ENCODE peak calls at places on chromosomes 2 and 18, in five cellular contexts. One of them, this sample, is unnamed.

GRCh38 chr2:113132622-113133021 is 5.2 kb downstream of the IL1RN start:
- DNase-seq in AG09309: no peak
- DNase-seq in cardiac fibroblast: no peak
- DNase-seq in tibial artery: no peak
- DNase-seq in CD8-positive, alpha-beta T cell: no peak
- DNase-seq in this sample: no peak

GRCh38 chr2:57726294-57726693 is 320.3 kb upstream of the VRK2 start:
- DNase-seq in AG09309: no peak
- DNase-seq in cardiac fibroblast: no peak
- DNase-seq in tibial artery: no peak
- DNase-seq in CD8-positive, alpha-beta T cell: no peak
- DNase-seq in this sample: no peak

GRCh38 chr2:210961249-210961648 is 404.9 kb downstream of the CPS1 start:
- DNase-seq in AG09309: no peak
- DNase-seq in cardiac fibroblast: no peak
- DNase-seq in tibial artery: no peak
- DNase-seq in CD8-positive, alpha-beta T cell: no peak
- DNase-seq in this sample: peak; percentile 70

GRCh38 chr2:16615687-16616615 is 49.7 kb downstream of the CYRIA start:
- DNase-seq in AG09309: no peak
- DNase-seq in cardiac fibroblast: no peak
- DNase-seq in tibial artery: no peak
- DNase-seq in CD8-positive, alpha-beta T cell: no peak
- DNase-seq in this sample: no peak

GRCh38 chr2:181678033-181678586 is 2.2 kb downstream of the NEUROD1 start:
- DNase-seq in AG09309: peak; percentile 7
- DNase-seq in cardiac fibroblast: peak; percentile 83
- DNase-seq in tibial artery: no peak
- DNase-seq in CD8-positive, alpha-beta T cell: peak; percentile 72
- DNase-seq in this sample: peak; percentile 81

GRCh38 chr2:104570259-104570658 is 283.7 kb upstream of the POU3F3 start:
- DNase-seq in AG09309: no peak
- DNase-seq in cardiac fibroblast: no peak
- DNase-seq in tibial artery: no peak
- DNase-seq in CD8-positive, alpha-beta T cell: no peak
- DNase-seq in this sample: no peak

GRCh38 chr2:86068098-86069047 is 37.3 kb downstream of the POLR1A start:
- DNase-seq in AG09309: no peak
- DNase-seq in cardiac fibroblast: peak; percentile 7
- DNase-seq in tibial artery: no peak
- DNase-seq in CD8-positive, alpha-beta T cell: peak; percentile 75
- DNase-seq in this sample: no peak

GRCh38 chr2:38376346-38376682 is 759 bp downstream of the ATL2 start:
- DNase-seq in AG09309: no peak
- DNase-seq in cardiac fibroblast: peak; percentile 72
- DNase-seq in tibial artery: peak; percentile 71
- DNase-seq in CD8-positive, alpha-beta T cell: no peak
- DNase-seq in this sample: peak; percentile 64

GRCh38 chr2:147909178-147909577 is 64.3 kb downstream of the ACVR2A start:
- DNase-seq in AG09309: no peak
- DNase-seq in cardiac fibroblast: no peak
- DNase-seq in tibial artery: no peak
- DNase-seq in CD8-positive, alpha-beta T cell: no peak
- DNase-seq in this sample: no peak

GRCh38 chr2:129819855-129820254 is 159.6 kb upstream of the RAB6C start:
- DNase-seq in AG09309: no peak
- DNase-seq in cardiac fibroblast: no peak
- DNase-seq in tibial artery: no peak
- DNase-seq in CD8-positive, alpha-beta T cell: no peak
- DNase-seq in this sample: no peak

GRCh38 chr2:64276417-64277095 is 132.3 kb upstream of the PELI1 start:
- DNase-seq in AG09309: no peak
- DNase-seq in cardiac fibroblast: no peak
- DNase-seq in tibial artery: no peak
- DNase-seq in CD8-positive, alpha-beta T cell: no peak
- DNase-seq in this sample: no peak

GRCh38 chr2:199596549-199596948 is 138.8 kb upstream of the SATB2 start:
- DNase-seq in AG09309: no peak
- DNase-seq in cardiac fibroblast: peak; percentile 8
- DNase-seq in tibial artery: no peak
- DNase-seq in CD8-positive, alpha-beta T cell: no peak
- DNase-seq in this sample: no peak

GRCh38 chr2:9528036-9528787 is 27.4 kb downstream of the ADAM17 start:
- DNase-seq in AG09309: no peak
- DNase-seq in cardiac fibroblast: no peak
- DNase-seq in tibial artery: no peak
- DNase-seq in CD8-positive, alpha-beta T cell: no peak
- DNase-seq in this sample: no peak

GRCh38 chr2:223746611-223747010 is 90.8 kb downstream of the AP1S3 start:
- DNase-seq in AG09309: no peak
- DNase-seq in cardiac fibroblast: no peak
- DNase-seq in tibial artery: no peak
- DNase-seq in CD8-positive, alpha-beta T cell: no peak
- DNase-seq in this sample: no peak

GRCh38 chr18:40863801-40864200 is 1091.2 kb upstream of the PIK3C3 start:
- DNase-seq in AG09309: no peak
- DNase-seq in cardiac fibroblast: no peak
- DNase-seq in tibial artery: no peak
- DNase-seq in CD8-positive, alpha-beta T cell: no peak
- DNase-seq in this sample: no peak

GRCh38 chr2:110675679-110676078 is 2.2 kb downstream of the BUB1 start:
- DNase-seq in AG09309: no peak
- DNase-seq in cardiac fibroblast: no peak
- DNase-seq in tibial artery: no peak
- DNase-seq in CD8-positive, alpha-beta T cell: no peak
- DNase-seq in this sample: no peak

GRCh38 chr2:144132357-144132756 is 387.6 kb downstream of the ZEB2 start:
- DNase-seq in AG09309: no peak
- DNase-seq in cardiac fibroblast: no peak
- DNase-seq in tibial artery: no peak
- DNase-seq in CD8-positive, alpha-beta T cell: no peak
- DNase-seq in this sample: peak; percentile 43

GRCh38 chr2:67209107-67209506 is 188.0 kb upstream of the ETAA1 start:
- DNase-seq in AG09309: no peak
- DNase-seq in cardiac fibroblast: no peak
- DNase-seq in tibial artery: no peak
- DNase-seq in CD8-positive, alpha-beta T cell: no peak
- DNase-seq in this sample: no peak

GRCh38 chr2:28438532-28439063 is 45.9 kb downstream of the FOSL2 start:
- DNase-seq in AG09309: no peak
- DNase-seq in cardiac fibroblast: no peak
- DNase-seq in tibial artery: peak; percentile 54
- DNase-seq in CD8-positive, alpha-beta T cell: no peak
- DNase-seq in this sample: no peak

GRCh38 chr2:19949071-19949470 is 40.8 kb downstream of the WDR35 start:
- DNase-seq in AG09309: peak; percentile 24
- DNase-seq in cardiac fibroblast: peak; percentile 75
- DNase-seq in tibial artery: no peak
- DNase-seq in CD8-positive, alpha-beta T cell: no peak
- DNase-seq in this sample: peak; percentile 55

GRCh38 chr2:1772868-1773267 is 28.6 kb upstream of the PXDN start:
- DNase-seq in AG09309: no peak
- DNase-seq in cardiac fibroblast: no peak
- DNase-seq in tibial artery: peak; percentile 21
- DNase-seq in CD8-positive, alpha-beta T cell: no peak
- DNase-seq in this sample: no peak

GRCh38 chr2:144452169-144453038 is 67.5 kb downstream of the ZEB2 start:
- DNase-seq in AG09309: no peak
- DNase-seq in cardiac fibroblast: peak; percentile 59
- DNase-seq in tibial artery: no peak
- DNase-seq in CD8-positive, alpha-beta T cell: no peak
- DNase-seq in this sample: peak; percentile 63

GRCh38 chr2:150167711-150168110 is 319.8 kb downstream of the RND3 start:
- DNase-seq in AG09309: peak; percentile 47
- DNase-seq in cardiac fibroblast: peak; percentile 65
- DNase-seq in tibial artery: no peak
- DNase-seq in CD8-positive, alpha-beta T cell: no peak
- DNase-seq in this sample: peak; percentile 69

GRCh38 chr2:9008951-9009664 is 5.6 kb upstream of the MBOAT2 start:
- DNase-seq in AG09309: no peak
- DNase-seq in cardiac fibroblast: peak; percentile 29
- DNase-seq in tibial artery: no peak
- DNase-seq in CD8-positive, alpha-beta T cell: no peak
- DNase-seq in this sample: no peak

GRCh38 chr2:182767578-182767977 is 51.5 kb downstream of the DNAJC10 start:
- DNase-seq in AG09309: no peak
- DNase-seq in cardiac fibroblast: peak; percentile 37
- DNase-seq in tibial artery: no peak
- DNase-seq in CD8-positive, alpha-beta T cell: no peak
- DNase-seq in this sample: peak; percentile 37

GRCh38 chr2:26970244-26970927 is at the start of gene MAPRE3:
- DNase-seq in AG09309: no peak
- DNase-seq in cardiac fibroblast: peak; percentile 73
- DNase-seq in tibial artery: peak; percentile 86
- DNase-seq in CD8-positive, alpha-beta T cell: peak; percentile 84
- DNase-seq in this sample: peak; percentile 61

GRCh38 chr18:79577451-79578395 is 101.9 kb upstream of the CTDP1 start:
- DNase-seq in AG09309: no peak
- DNase-seq in cardiac fibroblast: peak; percentile 71
- DNase-seq in tibial artery: peak; percentile 63
- DNase-seq in CD8-positive, alpha-beta T cell: no peak
- DNase-seq in this sample: no peak

GRCh38 chr18:79578396-79579260 is 101.0 kb upstream of the CTDP1 start:
- DNase-seq in AG09309: no peak
- DNase-seq in cardiac fibroblast: no peak
- DNase-seq in tibial artery: peak; percentile 61
- DNase-seq in CD8-positive, alpha-beta T cell: no peak
- DNase-seq in this sample: no peak

GRCh38 chr18:79575891-79576685 is 103.5 kb upstream of the CTDP1 start:
- DNase-seq in AG09309: no peak
- DNase-seq in cardiac fibroblast: peak; percentile 61
- DNase-seq in tibial artery: peak; percentile 56
- DNase-seq in CD8-positive, alpha-beta T cell: no peak
- DNase-seq in this sample: peak; percentile 64

GRCh38 chr18:79574938-79575525 is 104.6 kb upstream of the CTDP1 start:
- DNase-seq in AG09309: no peak
- DNase-seq in cardiac fibroblast: no peak
- DNase-seq in tibial artery: peak; percentile 55
- DNase-seq in CD8-positive, alpha-beta T cell: no peak
- DNase-seq in this sample: no peak

DNA sequence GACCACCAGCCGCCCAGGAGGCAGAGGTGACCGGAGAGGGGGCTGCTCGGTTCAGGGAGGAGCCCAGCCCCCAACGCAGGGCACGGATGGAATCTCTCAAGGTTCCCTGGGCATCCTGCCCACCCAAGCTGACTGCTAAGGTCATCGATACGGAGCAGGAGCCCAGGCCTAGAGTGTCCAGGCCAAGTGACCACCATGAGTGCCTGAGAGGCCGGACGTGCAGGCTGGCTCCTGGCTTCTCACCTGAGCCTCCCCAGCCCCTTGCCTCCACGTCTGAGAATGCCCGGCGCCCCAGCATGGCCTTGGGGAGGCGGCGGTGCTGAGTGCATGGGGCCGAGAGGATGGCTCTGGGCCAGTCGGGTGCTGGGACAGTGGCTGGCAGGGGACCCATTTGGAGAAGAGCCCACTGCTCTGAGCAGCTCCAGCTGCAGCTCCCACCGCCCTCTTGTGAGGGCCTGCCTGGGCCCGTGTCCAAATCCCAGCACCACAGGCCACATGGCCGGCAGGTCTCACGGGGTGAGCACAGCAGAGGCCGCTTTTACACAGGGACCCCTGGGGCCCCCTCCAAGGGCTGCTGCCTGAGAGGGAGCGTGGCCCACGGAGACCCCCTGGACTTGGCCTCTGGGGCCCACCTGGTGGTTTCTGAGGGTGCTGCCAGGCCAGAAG is 102.8 kb upstream of the CTDP1 start:
- DNase-seq in AG09309: no peak
- DNase-seq in cardiac fibroblast: peak; percentile 84
- DNase-seq in tibial artery: peak; percentile 70
- DNase-seq in CD8-positive, alpha-beta T cell: no peak
- DNase-seq in this sample: peak; percentile 49
- H3K4me3 ChIP-seq in AG09309: no peak overlapping the region
- H3K4me3 ChIP-seq in cardiac fibroblast: no peak overlapping the region
- H3K4me3 ChIP-seq in tibial artery: no peak overlapping the region
- H3K4me3 ChIP-seq in CD8-positive, alpha-beta T cell: no peak overlapping the region
- H3K4me3 ChIP-seq in this sample: no peak overlapping the region

GRCh38 chr2:45871541-45871940 is 220.1 kb downstream of the PRKCE start:
- DNase-seq in AG09309: no peak
- DNase-seq in cardiac fibroblast: no peak
- DNase-seq in tibial artery: no peak
- DNase-seq in CD8-positive, alpha-beta T cell: no peak
- DNase-seq in this sample: no peak
- TF ChIP-seq CTCF in AG09309: no peak
- TF ChIP-seq CTCF in cardiac fibroblast: no peak
- TF ChIP-seq CTCF in tibial artery: no peak
- TF ChIP-seq CTCF in CD8-positive, alpha-beta T cell: no peak
- TF ChIP-seq CTCF in this sample: no peak

DNA sequence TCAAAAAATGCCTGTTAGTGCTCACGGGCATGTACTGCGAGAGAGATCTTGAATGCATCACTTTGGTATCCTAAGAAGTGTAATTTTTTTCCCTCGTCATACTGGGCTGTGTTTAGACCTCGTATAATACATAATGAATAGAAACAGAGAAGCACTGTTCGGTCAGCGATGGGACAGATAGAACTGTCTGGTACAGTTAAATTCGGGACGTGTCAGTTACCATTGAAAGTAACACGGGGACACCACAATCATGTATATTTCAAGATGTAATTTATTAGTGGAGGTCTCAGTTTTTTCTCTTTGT is 1.8 kb downstream of the PKP4 start:
- DNase-seq in AG09309: no peak
- DNase-seq in cardiac fibroblast: peak; percentile 13
- DNase-seq in tibial artery: no peak
- DNase-seq in CD8-positive, alpha-beta T cell: no peak
- DNase-seq in this sample: no peak
- H3K4me3 ChIP-seq in AG09309: peak overlapping the region; percentile 93
- H3K4me3 ChIP-seq in cardiac fibroblast: peak overlapping the region; percentile 93
- H3K4me3 ChIP-seq in tibial artery: peak overlapping the region; percentile 89
- H3K4me3 ChIP-seq in CD8-positive, alpha-beta T cell: peak overlapping the region; percentile 81
- H3K4me3 ChIP-seq in this sample: peak overlapping the region; percentile 76

GRCh38 chr2:216792222-216793001 is 67.5 kb downstream of the TNP1 start:
- DNase-seq in AG09309: peak; percentile 77
- DNase-seq in cardiac fibroblast: peak; percentile 7
- DNase-seq in tibial artery: peak; percentile 94
- DNase-seq in CD8-positive, alpha-beta T cell: no peak
- DNase-seq in this sample: peak; percentile 54
- TF ChIP-seq CTCF in AG09309: peak; percentile 34
- TF ChIP-seq CTCF in cardiac fibroblast: no peak
- TF ChIP-seq CTCF in tibial artery: no peak
- TF ChIP-seq CTCF in CD8-positive, alpha-beta T cell: no peak
- TF ChIP-seq CTCF in this sample: no peak

DNA sequence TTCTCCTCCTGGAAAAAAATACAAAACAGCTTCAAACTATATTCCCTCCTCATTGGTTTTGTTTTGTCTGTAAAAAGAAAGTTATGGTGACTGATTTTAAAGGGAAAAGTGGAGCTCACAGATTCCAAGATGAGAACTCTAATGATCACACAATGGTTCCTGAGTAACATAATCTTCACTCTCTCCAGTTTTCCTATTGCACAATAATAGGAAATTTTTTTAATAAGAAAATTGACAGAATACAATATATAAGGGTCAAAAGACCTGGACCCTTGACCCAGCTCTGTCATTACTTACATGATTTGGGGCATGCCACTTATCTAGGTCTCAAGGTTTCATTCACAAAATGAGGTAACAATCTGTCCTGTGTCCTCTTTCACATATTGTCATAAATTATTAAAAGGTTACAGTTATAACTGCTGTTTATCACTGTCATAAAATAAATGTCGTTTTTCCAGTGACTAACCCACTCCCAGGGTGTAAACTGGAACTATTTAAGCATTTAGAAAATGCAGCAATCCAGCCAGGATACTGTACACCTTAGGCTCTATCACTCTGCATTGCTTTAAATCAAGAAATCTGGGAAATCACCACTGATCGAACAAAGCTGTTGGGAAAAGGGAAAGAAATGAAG is 4.1 kb downstream of the MGAT4A start:
- DNase-seq in AG09309: no peak
- DNase-seq in cardiac fibroblast: no peak
- DNase-seq in tibial artery: no peak
- DNase-seq in CD8-positive, alpha-beta T cell: no peak
- DNase-seq in this sample: no peak
- H3K4me3 ChIP-seq in AG09309: no peak overlapping the region
- H3K4me3 ChIP-seq in cardiac fibroblast: no peak overlapping the region
- H3K4me3 ChIP-seq in tibial artery: no peak overlapping the region
- H3K4me3 ChIP-seq in CD8-positive, alpha-beta T cell: peak overlapping the region; percentile 93
- H3K4me3 ChIP-seq in this sample: no peak overlapping the region